ENCODE peak calls at places on chromosomes 13 and 19, in ten cellular contexts. Y is right cardiac atrium, Q is brain microvascular endothelial cell, Z is skeletal muscle cell, N is pancreas, O is left lung, S is Peyer's patch, J is keratinocyte, A is fibroblast of mammary gland, H is psoas muscle. K is an unnamed sample.

GRCh38 chr13:96490590-96490989 is 400.7 kb downstream of the HS6ST3 start:
- DNase-seq in H (no peak), S (no peak), J (no peak), Y (no peak), Q (no peak), Z (no peak), A (no peak), O (no peak), N (no peak), K (no peak)

GRCh38 chr13:79528759-79529191 is 47.8 kb downstream of the NDFIP2 start:
- DNase-seq in A (peak), N (no peak), Y (no peak), J (no peak), H (no peak), S (no peak), Z (no peak), O (no peak), Q (no peak), K (no peak)

GRCh38 chr19:6711605-6712004 is 8.8 kb downstream of the C3 start:
- DNase-seq in Z (no peak), O (no peak), S (no peak), Q (no peak), J (no peak), Y (no peak), N (no peak), H (peak), A (no peak), K (peak)

GRCh38 chr13:111904701-111905608 is 162.0 kb upstream of the SOX1 start:
- DNase-seq in S (no peak), J (no peak), A (no peak), N (no peak), Q (no peak), O (peak), Y (no peak), Z (no peak), H (no peak), K (peak)

GRCh38 chr13:21326155-21327030 is 132.7 kb downstream of the ZDHHC20 start:
- DNase-seq in Z (peak), A (peak), H (no peak), Q (peak), N (peak), Y (no peak), O (peak), J (no peak), S (peak), K (no peak)

GRCh38 chr13:32443111-32443510 is 15.2 kb upstream of the N4BP2L1 start:
- DNase-seq in Y (no peak), O (no peak), N (no peak), J (no peak), Q (no peak), A (peak), Z (no peak), S (peak), H (no peak), K (no peak)

GRCh38 chr13:113373811-113374485 is 10.0 kb upstream of the GRTP1 start:
- DNase-seq in H (no peak), Q (no peak), S (no peak), Z (no peak), N (peak), O (no peak), A (no peak), Y (peak), J (no peak), K (no peak)

GRCh38 chr19:28977826-28978225 is 235.1 kb downstream of the UQCRFS1 start:
- DNase-seq in H (no peak), A (no peak), S (no peak), O (no peak), Z (no peak), Q (no peak), J (no peak), Y (no peak), N (no peak), K (no peak)

GRCh38 chr19:51572908-51573307 is 1.8 kb downstream of the ZNF175 start:
- DNase-seq in Y (no peak), O (no peak), J (no peak), H (no peak), A (peak), Z (peak), Q (peak), N (no peak), S (no peak), K (no peak)

GRCh38 chr13:24921003-24921402 is 157.0 kb downstream of the RNF17 start:
- DNase-seq in Z (no peak), A (no peak), Q (no peak), S (no peak), Y (no peak), J (no peak), N (no peak), H (no peak), O (no peak), K (no peak)

GRCh38 chr19:18995804-18996241 is 37.5 kb downstream of the SUGP2 start:
- DNase-seq in J (no peak), Q (peak), Y (peak), Z (peak), S (no peak), A (peak), H (no peak), O (peak), N (no peak), K (peak)

GRCh38 chr13:113848020-113848419 is 15.9 kb downstream of the GAS6 start:
- DNase-seq in A (no peak), Q (no peak), O (no peak), H (no peak), N (no peak), Y (peak), S (no peak), Z (no peak), J (no peak), K (peak)

GRCh38 chr13:99955747-99956472 is 15.7 kb downstream of the ZIC5 start:
- DNase-seq in A (peak), Q (peak), Z (no peak), O (no peak), H (no peak), S (no peak), Y (no peak), N (peak), J (no peak), K (no peak)

GRCh38 chr19:38290631-38291147 is 13.4 kb upstream of the C19orf33 start:
- DNase-seq in H (no peak), Z (peak), Y (no peak), N (peak), A (peak), J (no peak), S (no peak), O (peak), Q (peak), K (no peak)

GRCh38 chr19:42275103-42275502 is 6.1 kb downstream of the CIC start:
- DNase-seq in Q (no peak), N (no peak), A (no peak), S (no peak), H (no peak), Z (no peak), J (no peak), Y (no peak), O (no peak), K (no peak)

DNA sequence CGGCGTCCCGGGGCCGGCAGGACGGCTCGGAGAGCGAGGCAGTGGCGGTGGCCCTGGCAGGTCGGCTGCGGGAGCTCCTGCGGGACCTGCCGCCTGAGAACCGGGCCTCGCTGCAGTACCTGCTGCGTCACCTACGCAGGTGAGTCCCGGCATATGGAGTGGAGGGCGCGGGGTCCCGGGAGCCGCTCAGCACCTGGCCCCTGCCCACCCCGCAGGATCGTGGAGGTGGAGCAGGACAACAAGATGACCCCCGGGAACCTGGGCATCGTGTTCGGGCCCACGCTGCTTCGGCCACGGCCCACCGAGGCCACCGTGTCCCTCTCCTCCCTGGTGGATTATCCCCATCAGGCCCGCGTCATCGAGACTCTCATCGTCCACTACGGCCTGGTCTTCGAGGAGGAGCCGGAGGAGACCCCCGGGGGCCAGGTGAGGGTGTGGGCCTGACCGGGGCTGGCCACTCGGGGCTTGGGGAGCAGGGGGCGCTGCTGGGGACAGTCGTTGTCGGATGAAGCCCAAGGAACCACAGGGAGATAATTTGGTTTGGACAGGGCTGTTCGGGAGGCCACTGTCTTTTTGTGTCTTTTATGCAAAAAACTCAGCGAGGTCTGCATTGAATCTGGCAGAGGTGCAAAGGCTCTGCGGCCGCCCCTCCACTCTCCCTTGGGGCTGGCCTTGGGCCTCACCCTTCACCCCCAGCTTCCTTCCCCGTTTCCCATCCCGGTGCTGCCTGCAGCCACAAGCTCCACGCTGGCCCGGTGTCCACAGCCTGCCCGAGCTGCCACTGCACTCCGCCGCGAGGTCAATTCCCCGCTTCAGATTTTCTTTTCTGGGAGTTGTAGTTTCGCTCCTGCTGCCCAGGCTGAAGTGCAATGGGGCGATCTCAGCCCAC is 12.0 kb downstream of the POLR2E start:
- DNase-seq in Z (no peak), Q (no peak), S (no peak), N (peak), J (no peak), Y (peak), A (no peak), H (no peak), O (no peak), K (no peak)
- H3K4me3 ChIP-seq in Z (no peak), Q (no peak), S (no peak), N (peak), J (peak), Y (no peak), A (no peak), H (peak), O (peak), K (no peak)

GRCh38 chr19:17778621-17779280 is 16.2 kb upstream of the B3GNT3 start:
- DNase-seq in A (no peak), N (peak), H (no peak), Q (no peak), J (no peak), Z (no peak), Y (no peak), S (no peak), O (no peak), K (no peak)
- H3K4me3 ChIP-seq in A (no peak), N (no peak), H (no peak), Q (peak), J (peak), Z (peak), Y (no peak), S (no peak), O (peak), K (no peak)

DNA sequence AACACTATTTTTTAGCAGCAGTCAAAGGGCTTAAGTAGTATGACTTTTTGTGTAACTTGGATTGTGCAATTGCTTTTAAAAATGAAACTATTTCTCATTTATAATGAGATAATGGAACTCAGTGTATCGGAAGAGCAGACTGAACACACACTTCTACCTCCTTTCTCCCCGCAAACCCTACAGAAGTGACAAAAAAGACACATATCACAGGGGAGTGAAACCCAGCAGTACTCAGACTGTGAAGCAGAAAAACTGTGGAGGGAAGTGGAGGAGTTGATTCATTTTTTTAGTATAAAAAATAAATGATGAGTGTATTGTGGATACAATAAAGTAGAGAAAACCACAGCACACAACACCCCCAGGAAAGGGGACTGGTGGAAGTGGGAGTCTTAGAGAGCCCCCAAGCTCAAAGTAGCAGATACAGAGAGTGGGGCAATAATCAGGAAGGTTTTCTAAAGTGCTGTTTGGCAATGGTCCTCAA is 9.7 kb downstream of the LPAR6 start:
- DNase-seq in Z (no peak), N (no peak), A (peak), J (no peak), S (no peak), O (no peak), Y (no peak), Q (no peak), H (no peak), K (no peak)
- H3K4me3 ChIP-seq in Z (no peak), N (no peak), A (no peak), J (no peak), S (no peak), O (no peak), Y (peak), Q (no peak), H (peak), K (no peak)

DNA sequence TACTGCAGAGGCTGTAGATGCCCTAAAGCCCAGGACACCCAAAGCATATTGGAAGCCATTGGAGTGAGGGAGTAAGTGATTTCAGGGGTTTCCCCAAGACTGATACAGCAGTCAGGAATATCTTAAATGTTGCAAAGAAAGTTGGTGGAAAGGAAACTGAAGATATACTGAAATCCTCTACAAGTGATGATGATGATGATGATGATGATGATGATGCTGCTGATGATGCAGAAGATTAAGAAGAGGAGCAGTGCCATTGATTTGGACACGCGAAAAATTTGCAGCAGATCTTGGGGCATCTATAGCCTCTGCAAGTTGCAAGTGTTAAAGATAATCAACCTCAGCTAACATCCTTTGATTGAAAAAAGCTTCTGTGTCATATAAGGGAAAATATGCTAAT is 23.8 kb downstream of the ZNF44 start:
- DNase-seq in H (no peak), N (no peak), Z (no peak), S (no peak), Q (no peak), A (no peak), J (no peak), Y (no peak), O (no peak), K (no peak)
- H3K4me3 ChIP-seq in H (no peak), N (no peak), Z (no peak), S (no peak), Q (no peak), A (no peak), J (no peak), Y (no peak), O (no peak), K (no peak)

DNA sequence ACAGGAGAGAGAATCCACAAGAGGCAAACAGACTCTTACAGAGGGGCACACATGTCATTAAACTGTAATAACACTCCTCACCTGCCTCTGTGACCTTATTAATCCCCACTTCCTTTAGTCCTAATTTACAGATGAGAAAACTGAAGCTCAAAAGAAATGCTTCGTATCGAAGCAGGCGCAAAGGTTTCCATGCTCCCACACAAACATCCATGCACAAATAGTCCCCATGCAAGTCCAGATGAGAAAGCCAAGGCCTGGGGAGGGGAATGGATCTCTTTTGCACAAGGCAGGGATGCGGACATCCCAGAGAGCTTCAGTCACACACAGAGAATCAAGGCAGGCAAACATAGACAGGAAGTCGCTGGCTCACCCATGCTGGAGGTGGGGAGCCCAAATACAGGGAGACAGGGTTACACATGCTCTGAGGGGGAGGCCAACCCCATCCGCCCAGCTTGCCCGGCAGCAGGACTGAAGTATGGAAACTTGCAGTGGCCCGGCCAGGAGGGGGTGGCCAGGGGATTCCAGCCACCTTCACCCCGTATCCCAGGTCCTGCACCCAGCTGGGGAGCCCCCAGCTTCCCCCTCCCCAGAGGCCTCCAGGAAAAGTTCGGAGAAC is 468 bp downstream of the S1PR5 start:
- DNase-seq in Q (peak), Z (no peak), O (no peak), H (no peak), A (no peak), J (no peak), N (no peak), Y (no peak), S (no peak), K (no peak)
- H3K4me3 ChIP-seq in Q (peak), Z (peak), O (peak), H (peak), A (peak), J (peak), N (peak), Y (peak), S (peak), K (no peak)

GRCh38 chr13:38103851-38104250 is 234.3 kb upstream of the TRPC4 start:
- DNase-seq in J (no peak), Q (no peak), Y (no peak), Z (no peak), S (no peak), H (no peak), A (peak), N (no peak), O (no peak), K (no peak)

DNA sequence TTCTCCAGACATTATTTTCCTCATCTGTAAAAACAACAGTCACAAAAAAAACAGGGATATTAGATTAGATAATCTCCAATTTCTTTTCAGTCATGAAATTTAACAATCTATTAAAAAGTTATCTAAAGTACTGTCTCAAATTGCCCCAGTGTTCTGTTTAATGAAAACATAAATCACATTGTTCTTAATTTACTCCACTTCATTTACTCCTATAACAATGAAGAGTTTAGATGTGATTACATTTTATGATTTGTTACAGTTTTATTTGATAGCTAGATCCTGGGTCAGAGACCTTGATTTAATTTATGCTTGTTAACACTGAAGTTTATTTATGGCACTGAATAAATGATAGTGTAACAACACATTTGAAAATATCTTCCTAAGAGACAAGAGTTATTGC is 230.2 kb upstream of the TRPC4 start:
- DNase-seq in J (no peak), N (no peak), S (no peak), O (no peak), A (no peak), Z (no peak), Y (no peak), H (no peak), Q (no peak), K (no peak)
- H3K4me3 ChIP-seq in J (no peak), N (no peak), S (no peak), O (no peak), A (no peak), Z (no peak), Y (no peak), H (no peak), Q (no peak), K (no peak)

DNA sequence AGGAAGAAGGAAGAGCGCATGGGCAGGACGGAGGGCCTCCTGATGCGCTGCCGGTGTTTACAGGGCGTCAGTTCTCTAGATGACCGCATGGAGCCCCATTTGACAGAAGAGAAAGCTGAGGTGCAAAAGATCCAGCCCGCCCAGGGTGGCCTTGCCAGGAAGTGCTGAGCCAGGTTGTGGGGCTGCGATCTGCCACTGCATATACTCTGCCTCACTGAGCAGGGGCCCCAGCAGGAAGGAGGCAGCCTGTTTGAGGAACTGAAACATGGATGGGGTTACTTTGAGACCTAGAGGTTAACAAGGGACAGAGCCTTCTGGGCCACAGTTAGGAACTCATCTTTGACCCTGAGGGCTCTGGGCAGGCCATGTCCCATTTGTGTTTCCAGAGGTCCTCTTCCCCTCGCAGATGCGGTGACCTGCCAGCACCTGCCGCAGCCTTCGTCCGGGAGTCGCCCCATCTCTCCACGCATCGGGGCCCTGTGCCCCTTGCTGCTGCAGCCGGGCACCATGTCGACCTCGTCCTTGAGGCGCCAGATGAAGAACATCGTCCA is 3.2 kb downstream of the EPN1 start:
- DNase-seq in Q (no peak), J (no peak), N (no peak), Y (peak), O (peak), S (peak), A (no peak), Z (no peak), H (peak), K (peak)
- H3K4me3 ChIP-seq in Q (no peak), J (no peak), N (no peak), Y (no peak), O (no peak), S (peak), A (no peak), Z (no peak), H (no peak), K (no peak)

GRCh38 chr13:73119612-73120011 is 60.8 kb downstream of the KLF5 start:
- DNase-seq in Z (no peak), S (no peak), Y (no peak), N (no peak), A (no peak), O (no peak), H (no peak), J (no peak), Q (no peak), K (no peak)
- H3K4me3 ChIP-seq in Z (no peak), S (no peak), Y (no peak), N (no peak), A (no peak), O (no peak), H (no peak), J (no peak), Q (no peak), K (no peak)

GRCh38 chr19:14368011-14368513 is 13.2 kb upstream of the ADGRE5 start:
- DNase-seq in N (no peak), H (no peak), J (no peak), Q (no peak), S (no peak), A (no peak), O (no peak), Y (no peak), Z (no peak), K (no peak)
- H3K4me3 ChIP-seq in N (no peak), H (no peak), J (no peak), Q (no peak), S (no peak), A (no peak), O (no peak), Y (no peak), Z (no peak), K (no peak)

K was measured in aorta.